ENCODE peak calls at places on chromosomes 12 and 14, in four cellular contexts. W is dorsolateral prefrontal cortex; N is SK-N-SH; O is CD8-positive, alpha-beta memory T cell. E is an unnamed sample.

GRCh38 chr14:90426663-90427062 is 29.8 kb downstream of the CALM1 start:
- DNase-seq in W (no peak), N (peak), O (no peak), E (no peak)

GRCh38 chr14:60684203-60684602 is 34.9 kb upstream of the SIX1 start:
- DNase-seq in N (no peak), O (no peak), W (no peak), E (no peak)

GRCh38 chr12:19206493-19207077 is 77.1 kb downstream of the PLEKHA5 start:
- DNase-seq in O (no peak), W (no peak), N (no peak), E (no peak)

GRCh38 chr14:72518809-72519377 is 375.0 kb downstream of the DPF3 start:
- DNase-seq in W (no peak), O (peak), N (no peak), E (no peak)

GRCh38 chr14:91330846-91331245 is 86.3 kb upstream of the GPR68 start:
- DNase-seq in W (no peak), O (no peak), N (no peak), E (no peak)

GRCh38 chr14:45251912-45252311 is 1.1 kb downstream of the MIS18BP1 start:
- DNase-seq in W (no peak), O (no peak), N (peak), E (no peak)

GRCh38 chr12:87656311-87656710 is 372.9 kb downstream of the C12orf50 start:
- DNase-seq in N (no peak), O (no peak), W (no peak), E (no peak)

GRCh38 chr12:42296503-42297109 is 29.3 kb downstream of the ZCRB1 start:
- DNase-seq in O (no peak), N (no peak), W (no peak), E (no peak)

GRCh38 chr12:90858261-90858660 is 96.7 kb downstream of the CCER1 start:
- DNase-seq in W (no peak), O (no peak), N (no peak), E (no peak)

GRCh38 chr12:126384029-126384564 is 1318.9 kb downstream of the AACS start:
- DNase-seq in O (no peak), N (no peak), W (no peak), E (no peak)

GRCh38 chr12:10584415-10584814 is 29.0 kb downstream of the MAGOHB start:
- DNase-seq in W (no peak), N (no peak), O (no peak), E (no peak)

GRCh38 chr14:85439696-85440328 is 90.1 kb upstream of the FLRT2 start:
- DNase-seq in W (no peak), O (no peak), N (no peak), E (no peak)

GRCh38 chr12:13981296-13981962 is at the start of gene GRIN2B:
- DNase-seq in N (peak), O (no peak), W (peak), E (no peak)

GRCh38 chr12:26113853-26114719 is 10.8 kb downstream of the BHLHE41 start:
- DNase-seq in N (peak), W (peak), O (peak), E (peak)

GRCh38 chr12:29164477-29165163 is 15.5 kb downstream of the FAR2 start:
- DNase-seq in O (no peak), N (no peak), W (no peak), E (no peak)

GRCh38 chr12:9634177-9634803 is 26.6 kb upstream of the KLRB1 start:
- DNase-seq in O (peak), W (peak), N (peak), E (peak)

GRCh38 chr14:59224341-59224740 is 35.9 kb downstream of the DAAM1 start:
- DNase-seq in W (no peak), N (no peak), O (no peak), E (no peak)

GRCh38 chr12:108638141-108638823 is 4.6 kb upstream of the SELPLG start:
- DNase-seq in N (no peak), O (no peak), W (peak), E (no peak)

GRCh38 chr14:45135181-45135580 is 549 bp upstream of the FANCM start:
- DNase-seq in N (no peak), W (no peak), O (no peak), E (peak)

GRCh38 chr12:1912580-1913376 is 5.7 kb downstream of the CACNA2D4 start:
- DNase-seq in N (peak), O (no peak), W (peak), E (no peak)

GRCh38 chr12:20212658-20213387 is 155.5 kb upstream of the PDE3A start:
- DNase-seq in N (peak), O (no peak), W (peak), E (peak)

GRCh38 chr12:68821357-68822188 is 13.6 kb downstream of the MDM2 start:
- DNase-seq in N (no peak), O (no peak), W (no peak), E (no peak)

GRCh38 chr12:133129368-133130037 is 571 bp downstream of the ZNF891 start:
- DNase-seq in O (no peak), N (no peak), W (no peak), E (no peak)

GRCh38 chr12:68613209-68613904 is 2.7 kb downstream of the RAP1B start:
- DNase-seq in O (peak), W (no peak), N (no peak), E (no peak)

GRCh38 chr12:106999444-106999843 is 12.5 kb upstream of the MTERF2 start:
- DNase-seq in W (no peak), O (no peak), N (no peak), E (peak)

GRCh38 chr14:33773205-33774030 is 177.5 kb downstream of the EGLN3 start:
- DNase-seq in O (no peak), W (no peak), N (no peak), E (no peak)

GRCh38 chr12:83106873-83107272 is 420.2 kb downstream of the TMTC2 start:
- DNase-seq in N (no peak), O (no peak), W (no peak), E (no peak)

DNA sequence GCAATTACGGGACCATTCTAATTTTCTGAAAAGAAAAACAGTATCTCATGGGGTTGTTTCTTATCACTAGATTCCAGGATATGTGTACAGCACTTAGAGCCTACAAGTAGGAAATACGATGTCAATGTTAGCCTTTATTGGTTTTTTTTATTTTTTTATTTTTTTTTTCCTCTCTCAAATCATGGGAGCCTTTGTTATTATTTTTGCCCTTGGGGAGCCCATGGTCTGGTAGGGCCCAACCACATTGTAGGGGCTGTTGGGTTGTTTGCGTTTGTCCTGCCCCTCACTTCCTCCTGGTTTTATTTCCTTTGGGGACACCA is 5.9 kb downstream of the MORN3 start:
- DNase-seq in W (no peak), N (no peak), O (no peak), E (no peak)
- H3K27ac ChIP-seq in W (no peak), N (no peak), O (peak), E (no peak)

DNA sequence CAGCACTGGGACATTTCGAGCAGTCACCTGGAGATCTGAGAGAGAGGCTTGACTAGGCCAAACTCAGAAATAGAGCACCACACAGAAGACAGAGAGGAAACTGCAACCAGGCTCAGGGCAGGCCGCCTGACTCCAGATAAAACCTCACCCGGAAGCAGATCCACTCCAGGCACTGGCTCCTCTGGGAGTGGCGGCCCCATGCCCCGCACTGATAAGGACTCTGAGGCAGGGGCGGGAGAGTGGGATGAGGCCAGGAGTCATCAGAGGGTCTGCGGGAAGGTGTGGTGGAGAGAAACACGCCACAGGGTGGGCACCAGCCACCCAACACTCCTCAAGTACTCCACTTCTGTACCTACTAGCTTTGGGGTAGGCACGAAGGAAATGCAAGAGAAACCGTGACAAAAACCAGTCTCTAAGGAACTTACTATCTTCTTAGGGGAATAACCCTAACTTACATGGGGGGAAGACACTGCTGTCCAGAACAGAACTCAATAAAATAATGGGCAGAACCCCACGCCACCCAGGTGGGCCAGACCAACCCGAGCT is 71.3 kb downstream of the CHGA start:
- DNase-seq in N (no peak), W (no peak), O (no peak), E (no peak)
- H3K27ac ChIP-seq in N (no peak), W (peak), O (no peak), E (no peak)

GRCh38 chr14:24439257-24439656 is 3.3 kb downstream of the SDR39U1 start:
- DNase-seq in O (no peak), N (no peak), W (no peak), E (no peak)
- H3K27ac ChIP-seq in O (no peak), N (no peak), W (no peak), E (no peak)

DNA sequence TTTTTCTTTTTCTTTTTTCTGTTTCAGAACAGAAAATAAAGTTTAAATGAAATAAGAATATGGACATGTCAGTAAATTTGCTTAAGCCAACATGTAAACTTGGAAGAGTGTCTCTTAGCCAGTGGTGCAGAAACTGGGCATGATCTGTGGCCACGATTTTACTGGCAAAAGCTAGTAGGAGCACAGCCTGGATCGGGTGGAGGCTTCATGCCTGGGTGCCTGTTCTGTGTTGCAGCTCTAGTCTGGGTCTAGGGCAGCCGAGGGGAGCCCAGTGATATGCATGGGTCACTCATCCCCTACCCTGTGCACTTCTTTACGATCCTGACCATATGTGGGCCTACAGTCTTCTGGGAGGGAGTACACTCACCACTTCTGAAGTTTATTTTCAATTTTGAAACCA is 45.7 kb upstream of the SMCO2 start:
- DNase-seq in W (no peak), O (no peak), N (no peak), E (no peak)
- H3K27ac ChIP-seq in W (no peak), O (no peak), N (no peak), E (no peak)

GRCh38 chr12:105477873-105478272 is 147.4 kb downstream of the C12orf75 start:
- DNase-seq in O (no peak), N (peak), W (no peak), E (no peak)
- H3K27ac ChIP-seq in O (no peak), N (no peak), W (no peak), E (no peak)

DNA sequence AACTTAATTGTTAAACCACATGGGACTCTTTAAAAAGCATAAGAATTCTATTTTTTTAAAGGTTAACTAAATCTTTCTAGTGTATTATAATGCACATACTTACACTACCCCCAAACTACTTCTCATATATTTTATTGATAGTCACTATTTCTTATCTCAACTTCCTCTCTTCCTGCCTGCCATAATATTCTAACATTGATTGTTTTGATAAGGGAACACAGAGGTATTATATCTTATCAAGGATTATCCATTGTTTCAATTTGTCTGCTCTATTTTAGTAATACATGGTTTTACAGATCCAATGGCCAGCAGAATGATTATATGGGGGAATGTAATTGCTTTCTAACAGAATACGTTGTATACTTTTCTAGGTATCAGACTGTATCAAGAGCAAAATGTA is 98.9 kb downstream of the EPS8 start:
- DNase-seq in N (no peak), O (no peak), W (no peak), E (no peak)
- H3K27ac ChIP-seq in N (no peak), O (no peak), W (peak), E (peak)

GRCh38 chr14:31207287-31207745 is 277 bp downstream of the HECTD1 start:
- DNase-seq in O (no peak), W (no peak), N (no peak), E (peak)

GRCh38 chr14:31206536-31207286 is 882 bp downstream of the HECTD1 start:
- DNase-seq in W (no peak), O (peak), N (peak), E (peak)

GRCh38 chr14:31208546-31209424 is 1.2 kb upstream of the HECTD1 start:
- DNase-seq in O (no peak), N (no peak), W (no peak), E (no peak)

GRCh38 chr14:31207746-31208545 is at the start of gene HECTD1:
- DNase-seq in O (peak), W (peak), N (peak), E (peak)

GRCh38 chr14:31209605-31210004 is 2.0 kb upstream of the HECTD1 start:
- DNase-seq in W (no peak), O (no peak), N (no peak), E (no peak)
- H3K27ac ChIP-seq in W (no peak), O (no peak), N (no peak), E (peak)

GRCh38 chr14:71321556-71322315 is 414.5 kb downstream of the PCNX1 start:
- DNase-seq in N (no peak), O (no peak), W (no peak), E (peak)

GRCh38 chr14:71320734-71321555 is 413.7 kb downstream of the PCNX1 start:
- DNase-seq in W (peak), O (peak), N (peak), E (peak)

GRCh38 chr14:71318097-71318459 is 410.8 kb downstream of the PCNX1 start:
- DNase-seq in W (no peak), N (no peak), O (no peak), E (no peak)

GRCh38 chr14:71320107-71320733 is 413.0 kb downstream of the PCNX1 start:
- DNase-seq in N (peak), W (peak), O (peak), E (peak)

DNA sequence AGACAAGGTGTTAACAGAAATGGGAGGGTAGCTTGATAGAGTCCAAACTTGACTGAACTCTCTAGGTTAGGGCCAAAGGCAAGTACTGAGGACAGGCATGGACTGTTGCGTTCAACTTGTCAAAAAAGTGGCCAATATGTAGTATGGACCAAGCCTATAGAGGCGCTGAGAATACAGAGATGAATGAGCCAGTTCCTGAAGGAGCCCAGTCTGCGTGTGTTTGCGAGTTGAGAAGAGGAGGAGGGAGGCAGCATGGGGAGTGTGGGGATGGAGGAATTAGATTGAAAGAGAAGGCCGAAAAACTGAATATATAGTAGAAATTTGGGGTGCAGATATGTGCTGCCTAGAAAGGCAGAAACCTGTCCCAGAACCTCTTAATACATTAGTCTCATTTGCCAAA is 412.4 kb downstream of the PCNX1 start:
- DNase-seq in N (peak), O (no peak), W (no peak), E (no peak)
- H3K27ac ChIP-seq in N (peak), O (peak), W (peak), E (peak)

GRCh38 chr14:92710001-92710341 is 38.5 kb downstream of the LGMN start:
- DNase-seq in N (no peak), O (no peak), W (peak), E (no peak)

GRCh38 chr14:92711976-92712653 is 36.3 kb downstream of the LGMN start:
- DNase-seq in O (no peak), W (no peak), N (no peak), E (no peak)

GRCh38 chr14:92706386-92706785 is 42.0 kb downstream of the LGMN start:
- DNase-seq in O (no peak), W (no peak), N (no peak), E (no peak)

GRCh38 chr14:92712654-92713051 is 35.8 kb downstream of the LGMN start:
- DNase-seq in W (no peak), O (no peak), N (no peak), E (no peak)

DNA sequence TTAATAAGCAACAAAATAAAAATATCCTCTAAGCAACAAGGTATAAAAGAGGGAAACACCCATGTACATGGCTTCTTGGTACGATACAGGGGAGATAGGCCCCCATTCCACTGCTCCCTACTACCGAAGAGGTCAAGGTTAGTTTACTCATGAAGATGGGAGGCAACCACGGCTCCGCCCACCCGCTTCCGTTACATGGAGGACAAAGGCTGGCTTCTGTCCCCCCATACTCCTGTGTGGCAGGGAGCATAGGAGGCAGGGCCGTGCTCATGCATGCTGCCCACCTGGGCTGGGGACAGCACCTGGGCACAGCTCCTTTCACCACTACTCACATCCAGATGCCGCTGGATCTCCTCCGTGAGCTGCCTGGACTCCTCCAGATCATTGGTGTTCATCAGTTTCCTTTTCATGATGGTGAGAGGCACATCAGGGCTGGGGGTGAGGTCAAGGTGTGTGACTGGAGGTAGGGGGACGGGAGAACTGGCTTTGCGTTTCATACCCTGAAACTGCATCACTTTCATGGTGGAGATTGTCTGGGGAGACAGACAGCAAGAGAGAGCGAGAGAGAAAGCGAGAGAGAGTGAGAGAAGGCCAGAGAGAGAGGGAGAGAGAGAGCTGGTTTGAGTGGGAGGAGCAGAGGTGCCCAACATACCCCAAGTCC is 39.0 kb downstream of the LGMN start:
- DNase-seq in N (no peak), O (no peak), W (no peak), E (no peak)
- H3K27ac ChIP-seq in N (peak), O (no peak), W (peak), E (no peak)

GRCh38 chr12:95623554-95624170 is 72.4 kb upstream of the USP44 start:
- DNase-seq in W (peak), N (peak), O (no peak), E (peak)

GRCh38 chr12:95622879-95623278 is 71.6 kb upstream of the USP44 start:
- DNase-seq in O (no peak), W (no peak), N (no peak), E (no peak)

GRCh38 chr12:95625012-95625411 is 73.7 kb upstream of the USP44 start:
- DNase-seq in N (no peak), W (no peak), O (no peak), E (no peak)

GRCh38 chr12:95626854-95627253 is 75.6 kb upstream of the USP44 start:
- DNase-seq in W (no peak), O (no peak), N (no peak), E (no peak)

DNA sequence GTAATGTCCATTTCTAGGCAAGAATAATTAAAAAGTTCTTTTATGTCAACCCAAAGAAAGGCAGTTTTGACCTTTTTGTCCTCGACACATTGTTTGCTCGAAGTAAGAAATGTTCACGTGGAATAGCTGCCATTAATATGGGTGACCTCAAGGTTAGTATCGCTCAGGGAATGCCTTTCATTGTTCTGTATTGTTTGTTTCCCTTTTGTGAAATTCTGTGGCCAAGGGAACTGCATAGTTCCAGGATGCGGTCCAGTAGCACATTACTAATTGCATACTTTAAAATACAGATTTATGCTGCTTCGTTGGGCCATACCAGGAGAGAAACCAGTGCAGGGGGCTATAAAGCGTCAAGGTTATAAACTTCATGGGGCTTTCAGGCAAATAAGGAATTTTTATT is 73.3 kb upstream of the USP44 start:
- DNase-seq in O (no peak), W (no peak), N (no peak), E (no peak)
- H3K27ac ChIP-seq in O (no peak), W (no peak), N (no peak), E (no peak)